ENCODE peak calls at places on chromosomes 6 and 20, in five cellular contexts. One of them, this sample, is unnamed. For H3K27me3 and H3K9me3, the result is how much of the 10 kb centered on the place peaks cover.

GRCh38 chr6:106692112-106692822 is 62.9 kb downstream of the QRSL1 start:
- DNase-seq in astrocyte: peak
- DNase-seq in H9: peak
- DNase-seq in A673: peak
- DNase-seq in transverse colon: peak
- DNase-seq in this sample: no peak

GRCh38 chr6:80690611-80691090 is 584.2 kb downstream of the BCKDHB start:
- DNase-seq in astrocyte: peak
- DNase-seq in H9: no peak
- DNase-seq in A673: no peak
- DNase-seq in transverse colon: no peak
- DNase-seq in this sample: no peak

GRCh38 chr20:51062065-51062464 is 39.2 kb upstream of the KCNG1 start:
- DNase-seq in astrocyte: no peak
- DNase-seq in H9: no peak
- DNase-seq in A673: no peak
- DNase-seq in transverse colon: no peak
- DNase-seq in this sample: no peak

GRCh38 chr6:40855481-40855880 is 183.5 kb downstream of the UNC5CL start:
- DNase-seq in astrocyte: no peak
- DNase-seq in H9: no peak
- DNase-seq in A673: no peak
- DNase-seq in transverse colon: no peak
- DNase-seq in this sample: no peak

GRCh38 chr20:41854765-41855164 is 236.6 kb upstream of the CHD6 start:
- DNase-seq in astrocyte: no peak
- DNase-seq in H9: no peak
- DNase-seq in A673: peak
- DNase-seq in transverse colon: no peak
- DNase-seq in this sample: no peak

GRCh38 chr6:21665436-21666199 is 72.1 kb downstream of the SOX4 start:
- DNase-seq in astrocyte: no peak
- DNase-seq in H9: peak
- DNase-seq in A673: no peak
- DNase-seq in transverse colon: no peak
- DNase-seq in this sample: no peak

GRCh38 chr20:57695940-57696339 is 13.9 kb downstream of the PMEPA1 start:
- DNase-seq in astrocyte: no peak
- DNase-seq in H9: no peak
- DNase-seq in A673: no peak
- DNase-seq in transverse colon: no peak
- DNase-seq in this sample: no peak

GRCh38 chr6:219641-220198 is 72.6 kb upstream of the DUSP22 start:
- DNase-seq in astrocyte: peak
- DNase-seq in H9: peak
- DNase-seq in A673: peak
- DNase-seq in transverse colon: peak
- DNase-seq in this sample: no peak

GRCh38 chr6:123551939-123552707 is 84.6 kb downstream of the TRDN start:
- DNase-seq in astrocyte: peak
- DNase-seq in H9: no peak
- DNase-seq in A673: no peak
- DNase-seq in transverse colon: no peak
- DNase-seq in this sample: no peak

GRCh38 chr6:166127624-166128472 is 39.8 kb downstream of the TBXT start:
- DNase-seq in astrocyte: no peak
- DNase-seq in H9: peak
- DNase-seq in A673: no peak
- DNase-seq in transverse colon: no peak
- DNase-seq in this sample: no peak
- H3K27ac ChIP-seq in astrocyte: no peak
- H3K27ac ChIP-seq in H9: no peak
- H3K27ac ChIP-seq in A673: no peak
- H3K27ac ChIP-seq in transverse colon: no peak
- H3K27ac ChIP-seq in this sample: no peak

DNA sequence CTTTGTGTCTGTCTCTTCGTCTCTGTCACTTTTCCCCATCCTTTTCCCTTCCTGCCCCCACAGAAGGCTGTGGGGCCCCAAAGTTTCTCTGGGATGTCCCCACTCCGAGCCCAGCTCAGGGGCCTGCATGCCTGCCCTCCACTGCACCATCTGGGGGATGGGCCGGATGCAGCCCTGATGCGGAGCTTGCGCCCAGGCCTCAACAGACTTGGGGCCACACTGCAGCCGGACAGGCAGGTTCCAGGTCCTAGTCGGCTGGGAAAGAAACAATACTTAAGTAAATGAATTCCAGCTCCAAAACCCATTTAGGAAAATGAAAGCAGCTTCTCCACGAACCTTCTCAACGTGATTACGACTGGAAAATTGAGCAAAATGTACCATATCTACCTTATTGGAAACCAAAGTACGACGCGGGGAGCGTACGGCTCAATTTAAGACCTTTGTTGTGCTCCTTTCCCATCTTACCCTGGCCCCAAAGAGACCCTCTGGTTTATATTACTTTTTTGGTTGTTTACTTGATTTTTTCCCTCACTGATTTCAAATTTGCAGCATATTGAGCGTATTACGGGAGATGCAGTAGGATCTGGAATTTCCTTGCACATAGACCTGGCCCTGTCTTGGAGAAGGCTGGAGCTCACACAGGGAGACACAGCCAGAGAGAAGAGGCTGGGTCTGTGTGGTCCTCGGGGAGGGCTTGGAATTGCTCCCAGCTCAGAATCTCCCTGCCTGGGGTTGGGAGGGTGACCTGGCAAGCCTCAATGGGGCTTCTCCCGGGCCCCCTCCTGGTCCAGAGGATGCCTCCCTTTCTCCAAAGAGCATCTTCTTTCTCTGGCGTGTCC is 8.0 kb downstream of the FOXC1 start:
- DNase-seq in astrocyte: no peak
- DNase-seq in H9: no peak
- DNase-seq in A673: no peak
- DNase-seq in transverse colon: no peak
- DNase-seq in this sample: no peak
- H3K27me3 ChIP-seq in astrocyte: under half
- H3K27me3 ChIP-seq in H9: half or more
- H3K27me3 ChIP-seq in A673: under half
- H3K27me3 ChIP-seq in transverse colon: half or more
- H3K27me3 ChIP-seq in this sample: under half

GRCh38 chr6:160586374-160586773 is 77.7 kb downstream of the LPA start:
- DNase-seq in astrocyte: no peak
- DNase-seq in H9: no peak
- DNase-seq in A673: no peak
- DNase-seq in transverse colon: no peak
- DNase-seq in this sample: no peak
- H3K9me3 ChIP-seq in astrocyte: under half
- H3K9me3 ChIP-seq in H9: under half
- H3K9me3 ChIP-seq in A673: under half
- H3K9me3 ChIP-seq in transverse colon: under half
- H3K9me3 ChIP-seq in this sample: under half

GRCh38 chr20:33164763-33165095 is 3.2 kb upstream of the BPIFA2 start:
- DNase-seq in astrocyte: no peak
- DNase-seq in H9: no peak
- DNase-seq in A673: no peak
- DNase-seq in transverse colon: no peak
- DNase-seq in this sample: no peak
- H3K27ac ChIP-seq in astrocyte: no peak
- H3K27ac ChIP-seq in H9: no peak
- H3K27ac ChIP-seq in A673: no peak
- H3K27ac ChIP-seq in transverse colon: no peak
- H3K27ac ChIP-seq in this sample: no peak

GRCh38 chr20:4719190-4719589 is 2.5 kb upstream of the PRND start:
- DNase-seq in astrocyte: no peak
- DNase-seq in H9: no peak
- DNase-seq in A673: no peak
- DNase-seq in transverse colon: no peak
- DNase-seq in this sample: no peak
- H3K27me3 ChIP-seq in astrocyte: under half
- H3K27me3 ChIP-seq in H9: under half
- H3K27me3 ChIP-seq in A673: under half
- H3K27me3 ChIP-seq in transverse colon: under half
- H3K27me3 ChIP-seq in this sample: under half

GRCh38 chr20:59560588-59561227 is 43.6 kb upstream of the PHACTR3 start:
- DNase-seq in astrocyte: no peak
- DNase-seq in H9: no peak
- DNase-seq in A673: peak
- DNase-seq in transverse colon: no peak
- DNase-seq in this sample: no peak

GRCh38 chr20:59561228-59561605 is 43.1 kb upstream of the PHACTR3 start:
- DNase-seq in astrocyte: no peak
- DNase-seq in H9: no peak
- DNase-seq in A673: no peak
- DNase-seq in transverse colon: no peak
- DNase-seq in this sample: no peak

GRCh38 chr20:59561614-59562277 is 42.6 kb upstream of the PHACTR3 start:
- DNase-seq in astrocyte: no peak
- DNase-seq in H9: no peak
- DNase-seq in A673: no peak
- DNase-seq in transverse colon: no peak
- DNase-seq in this sample: no peak

GRCh38 chr20:59559863-59560262 is 44.5 kb upstream of the PHACTR3 start:
- DNase-seq in astrocyte: no peak
- DNase-seq in H9: no peak
- DNase-seq in A673: no peak
- DNase-seq in transverse colon: no peak
- DNase-seq in this sample: no peak

DNA sequence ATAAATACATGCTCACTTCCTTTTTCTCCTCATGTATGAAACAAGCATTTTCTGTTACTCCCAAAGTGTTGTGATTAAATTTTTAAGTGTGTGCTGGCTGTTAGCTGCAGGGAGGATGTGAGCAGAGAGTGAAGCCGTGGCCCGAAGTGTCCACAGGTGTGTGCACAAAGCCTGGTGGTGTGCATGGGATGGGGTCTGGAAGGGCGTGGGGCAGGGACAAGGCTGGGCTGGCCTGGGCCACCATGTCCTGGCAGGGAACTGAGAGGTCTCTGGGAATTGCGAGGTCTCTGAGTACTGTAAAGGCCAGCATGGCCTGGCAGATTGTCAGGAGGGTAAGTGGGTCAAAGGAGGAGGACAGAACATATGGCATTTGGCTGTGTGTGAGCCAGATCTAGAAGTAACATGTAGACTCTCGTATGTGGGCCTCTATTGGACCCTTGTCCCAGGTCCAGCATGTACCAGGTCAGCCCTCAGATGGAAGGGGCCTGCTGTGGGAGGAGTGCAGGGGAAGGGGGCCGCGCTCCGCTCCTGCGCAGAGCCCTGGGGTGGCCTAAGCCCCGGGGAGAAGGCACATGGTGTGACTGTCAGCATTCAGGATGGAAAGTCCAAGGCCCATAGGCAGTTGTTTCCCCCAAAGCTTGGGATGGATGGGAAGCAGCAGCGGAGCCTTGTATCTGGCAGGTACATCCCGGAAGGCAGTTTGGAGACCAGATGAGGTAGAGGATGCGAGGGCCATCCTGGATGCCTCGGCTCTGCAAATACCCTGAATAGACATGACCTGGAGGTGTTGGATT is 45.1 kb upstream of the PHACTR3 start:
- DNase-seq in astrocyte: no peak
- DNase-seq in H9: no peak
- DNase-seq in A673: no peak
- DNase-seq in transverse colon: no peak
- DNase-seq in this sample: no peak
- H3K9me3 ChIP-seq in astrocyte: under half
- H3K9me3 ChIP-seq in H9: under half
- H3K9me3 ChIP-seq in A673: under half
- H3K9me3 ChIP-seq in transverse colon: under half
- H3K9me3 ChIP-seq in this sample: under half

DNA sequence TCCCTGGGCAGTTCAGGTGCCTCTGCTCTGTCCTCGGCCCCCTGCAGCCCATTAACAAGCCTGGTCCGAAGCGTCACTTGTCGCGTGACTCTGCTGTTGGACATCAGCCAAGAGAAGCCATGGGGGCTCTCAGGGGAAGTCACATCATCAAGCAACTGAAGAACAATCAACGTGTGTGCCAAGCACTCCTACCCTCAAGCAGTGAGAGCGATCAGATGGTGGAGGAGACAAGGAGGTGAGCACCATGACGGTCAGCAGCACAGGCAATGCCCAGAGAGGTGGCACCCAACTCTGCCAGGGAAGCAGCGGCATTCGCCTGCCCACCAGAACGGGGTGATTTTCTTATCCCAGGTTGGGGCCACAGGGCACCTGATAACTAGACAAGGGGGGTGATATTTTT is 132.7 kb downstream of the AGPAT4 start:
- DNase-seq in astrocyte: no peak
- DNase-seq in H9: no peak
- DNase-seq in A673: peak
- DNase-seq in transverse colon: no peak
- DNase-seq in this sample: no peak
- H3K27ac ChIP-seq in astrocyte: no peak
- H3K27ac ChIP-seq in H9: no peak
- H3K27ac ChIP-seq in A673: no peak
- H3K27ac ChIP-seq in transverse colon: no peak
- H3K27ac ChIP-seq in this sample: no peak

GRCh38 chr20:48406462-48407235 is 421.1 kb downstream of the PREX1 start:
- DNase-seq in astrocyte: peak
- DNase-seq in H9: no peak
- DNase-seq in A673: no peak
- DNase-seq in transverse colon: no peak
- DNase-seq in this sample: no peak

GRCh38 chr20:48407710-48408109 is 420.1 kb downstream of the PREX1 start:
- DNase-seq in astrocyte: no peak
- DNase-seq in H9: no peak
- DNase-seq in A673: no peak
- DNase-seq in transverse colon: no peak
- DNase-seq in this sample: no peak

GRCh38 chr20:48404598-48404997 is 423.2 kb downstream of the PREX1 start:
- DNase-seq in astrocyte: no peak
- DNase-seq in H9: no peak
- DNase-seq in A673: no peak
- DNase-seq in transverse colon: no peak
- DNase-seq in this sample: no peak

GRCh38 chr20:48403362-48403761 is 424.4 kb downstream of the PREX1 start:
- DNase-seq in astrocyte: no peak
- DNase-seq in H9: no peak
- DNase-seq in A673: no peak
- DNase-seq in transverse colon: no peak
- DNase-seq in this sample: no peak

GRCh38 chr20:48405909-48406308 is 421.9 kb downstream of the PREX1 start:
- DNase-seq in astrocyte: no peak
- DNase-seq in H9: peak
- DNase-seq in A673: no peak
- DNase-seq in transverse colon: no peak
- DNase-seq in this sample: no peak
- H3K27me3 ChIP-seq in astrocyte: under half
- H3K27me3 ChIP-seq in H9: under half
- H3K27me3 ChIP-seq in A673: under half
- H3K27me3 ChIP-seq in transverse colon: under half
- H3K27me3 ChIP-seq in this sample: under half

This sample was measured in CD8-positive, alpha-beta memory T cell.